ENCODE peak calls at places on chromosomes 5 and 9, in ten cellular contexts. Q, E, Z, X, Y, D, A, T, L and I are unnamed samples.
A peak's percentile ranks its signal among the peaks of the same experiment; 100 is the strongest.

GRCh38 chr5:37767961-37768360 is 71.9 kb downstream of the GDNF start:
- DNase-seq in Q (no peak), E (no peak), Z (no peak), X (no peak), Y (no peak), D (peak; percentile 27), A (no peak), T (no peak), L (no peak), I (no peak)

GRCh38 chr5:77921369-77921768 is 145.2 kb upstream of the TBCA start:
- DNase-seq in Q (no peak), E (no peak), Z (no peak), X (no peak), Y (no peak), D (no peak), A (no peak), T (no peak), L (no peak), I (no peak)

GRCh38 chr9:108584860-108585259 is 270.9 kb downstream of the ACTL7B start:
- DNase-seq in Q (no peak), E (no peak), Z (no peak), X (no peak), Y (no peak), D (no peak), A (no peak), T (no peak), L (no peak), I (no peak)

GRCh38 chr9:89669361-89669842 is 64.6 kb downstream of the GADD45G start:
- DNase-seq in Q (no peak), E (no peak), Z (no peak), X (no peak), Y (no peak), D (no peak), A (no peak), T (no peak), L (no peak), I (no peak)

GRCh38 chr5:53991942-53992341 is 318.4 kb downstream of the ARL15 start:
- DNase-seq in Q (no peak), E (no peak), Z (peak; percentile 31), X (no peak), Y (peak; percentile 10), D (peak; percentile 32), A (no peak), T (no peak), L (no peak), I (no peak)

GRCh38 chr9:123689701-123690428 is 240.1 kb downstream of the DENND1A start:
- DNase-seq in Q (no peak), E (no peak), Z (no peak), X (no peak), Y (no peak), D (no peak), A (no peak), T (no peak), L (no peak), I (no peak)

GRCh38 chr5:161685461-161685860 is at the start of gene GABRA6:
- DNase-seq in Q (no peak), E (no peak), Z (no peak), X (no peak), Y (no peak), D (no peak), A (no peak), T (no peak), L (no peak), I (no peak)

GRCh38 chr9:86202338-86202882 is 57.0 kb downstream of the C9orf153 start:
- DNase-seq in Q (no peak), E (no peak), Z (peak; percentile 30), X (no peak), Y (peak; percentile 72), D (peak; percentile 66), A (no peak), T (no peak), L (peak; percentile 36), I (no peak)

GRCh38 chr9:78539904-78540303 is 243.0 kb downstream of the PSAT1 start:
- DNase-seq in Q (no peak), E (no peak), Z (no peak), X (no peak), Y (no peak), D (no peak), A (no peak), T (no peak), L (peak; percentile 80), I (no peak)